ENCODE peak calls at places on chromosomes 11 and 22, in six cellular contexts. One of them, this sample, is unnamed. For H3K27me3, the result is how much of the 10 kb centered on the place peaks cover.

GRCh38 chr22:30754971-30755759 is 60.5 kb downstream of the OSBP2 start:
- DNase-seq in testis: peak
- DNase-seq in gastrocnemius medialis: peak
- DNase-seq in BE2C: peak
- DNase-seq in Caco-2: peak
- DNase-seq in fibroblast of lung: peak
- DNase-seq in this sample: no peak

GRCh38 chr11:29328961-29329441 is 687.8 kb downstream of the KCNA4 start:
- DNase-seq in testis: peak
- DNase-seq in gastrocnemius medialis: no peak
- DNase-seq in BE2C: no peak
- DNase-seq in fibroblast of lung: peak
- DNase-seq in Caco-2: peak
- DNase-seq in this sample: no peak

GRCh38 chr11:87298155-87298554 is 260.4 kb downstream of the TMEM135 start:
- DNase-seq in Caco-2: no peak
- DNase-seq in BE2C: no peak
- DNase-seq in fibroblast of lung: no peak
- DNase-seq in testis: no peak
- DNase-seq in gastrocnemius medialis: no peak
- DNase-seq in this sample: no peak

GRCh38 chr11:33515347-33515746 is 185.3 kb downstream of the C11orf91 start:
- DNase-seq in fibroblast of lung: peak
- DNase-seq in BE2C: no peak
- DNase-seq in gastrocnemius medialis: peak
- DNase-seq in testis: no peak
- DNase-seq in Caco-2: no peak
- DNase-seq in this sample: no peak

GRCh38 chr11:116698080-116698479 is 74.7 kb downstream of the BUD13 start:
- DNase-seq in fibroblast of lung: no peak
- DNase-seq in Caco-2: no peak
- DNase-seq in gastrocnemius medialis: no peak
- DNase-seq in testis: no peak
- DNase-seq in BE2C: no peak
- DNase-seq in this sample: peak

GRCh38 chr11:65506770-65507485 is 8.1 kb downstream of the MALAT1 start:
- DNase-seq in BE2C: no peak
- DNase-seq in Caco-2: peak
- DNase-seq in fibroblast of lung: no peak
- DNase-seq in testis: no peak
- DNase-seq in gastrocnemius medialis: no peak
- DNase-seq in this sample: no peak

GRCh38 chr11:83195176-83195531 is 1.6 kb downstream of the ANKRD42 start:
- DNase-seq in gastrocnemius medialis: no peak
- DNase-seq in testis: no peak
- DNase-seq in fibroblast of lung: peak
- DNase-seq in BE2C: no peak
- DNase-seq in Caco-2: peak
- DNase-seq in this sample: no peak

GRCh38 chr22:48147831-48148230 is 1385.4 kb downstream of the TBC1D22A start:
- DNase-seq in fibroblast of lung: no peak
- DNase-seq in Caco-2: no peak
- DNase-seq in testis: no peak
- DNase-seq in BE2C: no peak
- DNase-seq in gastrocnemius medialis: no peak
- DNase-seq in this sample: no peak

GRCh38 chr11:82927264-82927880 is 25.8 kb downstream of the DDIAS start:
- DNase-seq in testis: no peak
- DNase-seq in gastrocnemius medialis: no peak
- DNase-seq in Caco-2: peak
- DNase-seq in BE2C: peak
- DNase-seq in fibroblast of lung: peak
- DNase-seq in this sample: no peak

GRCh38 chr11:127308291-127308690 is 307.7 kb upstream of the KIRREL3 start:
- DNase-seq in fibroblast of lung: no peak
- DNase-seq in gastrocnemius medialis: no peak
- DNase-seq in BE2C: no peak
- DNase-seq in testis: no peak
- DNase-seq in Caco-2: no peak
- DNase-seq in this sample: no peak

GRCh38 chr11:128500488-128500887 is 86.9 kb downstream of the ETS1 start:
- DNase-seq in gastrocnemius medialis: no peak
- DNase-seq in fibroblast of lung: peak
- DNase-seq in testis: no peak
- DNase-seq in BE2C: no peak
- DNase-seq in Caco-2: no peak
- DNase-seq in this sample: no peak

GRCh38 chr11:12842933-12843636 is 166.0 kb upstream of the RASSF10 start:
- DNase-seq in fibroblast of lung: peak
- DNase-seq in gastrocnemius medialis: no peak
- DNase-seq in testis: no peak
- DNase-seq in Caco-2: no peak
- DNase-seq in BE2C: peak
- DNase-seq in this sample: no peak

GRCh38 chr11:88544656-88545280 is 207.2 kb upstream of the CTSC start:
- DNase-seq in testis: no peak
- DNase-seq in gastrocnemius medialis: no peak
- DNase-seq in BE2C: no peak
- DNase-seq in fibroblast of lung: no peak
- DNase-seq in Caco-2: no peak
- DNase-seq in this sample: no peak

GRCh38 chr11:35346472-35347136 is 72.8 kb downstream of the SLC1A2 start:
- DNase-seq in BE2C: no peak
- DNase-seq in fibroblast of lung: no peak
- DNase-seq in testis: no peak
- DNase-seq in gastrocnemius medialis: no peak
- DNase-seq in Caco-2: no peak
- DNase-seq in this sample: no peak

GRCh38 chr11:111500481-111500880 is 11.7 kb downstream of the BTG4 start:
- DNase-seq in fibroblast of lung: no peak
- DNase-seq in testis: no peak
- DNase-seq in BE2C: no peak
- DNase-seq in Caco-2: no peak
- DNase-seq in gastrocnemius medialis: no peak
- DNase-seq in this sample: no peak

GRCh38 chr11:34501500-34501899 is 12.1 kb downstream of the ELF5 start:
- DNase-seq in fibroblast of lung: peak
- DNase-seq in Caco-2: peak
- DNase-seq in BE2C: no peak
- DNase-seq in gastrocnemius medialis: no peak
- DNase-seq in testis: no peak
- DNase-seq in this sample: no peak

GRCh38 chr11:8566613-8567210 is 27.3 kb downstream of the STK33 start:
- DNase-seq in fibroblast of lung: peak
- DNase-seq in Caco-2: peak
- DNase-seq in BE2C: no peak
- DNase-seq in gastrocnemius medialis: no peak
- DNase-seq in testis: no peak
- DNase-seq in this sample: no peak

GRCh38 chr11:62665075-62665629 is at the start of the genes C11orf98 and CSKMT:
- DNase-seq in fibroblast of lung: peak
- DNase-seq in BE2C: peak
- DNase-seq in gastrocnemius medialis: peak
- DNase-seq in Caco-2: peak
- DNase-seq in testis: peak
- DNase-seq in this sample: peak

GRCh38 chr11:2166091-2166851 is 5.3 kb upstream of the INS start:
- DNase-seq in gastrocnemius medialis: no peak
- DNase-seq in fibroblast of lung: peak
- DNase-seq in testis: peak
- DNase-seq in Caco-2: peak
- DNase-seq in BE2C: peak
- DNase-seq in this sample: no peak

GRCh38 chr11:45662665-45663485 is 2.5 kb downstream of the CHST1 start:
- DNase-seq in gastrocnemius medialis: no peak
- DNase-seq in Caco-2: no peak
- DNase-seq in BE2C: no peak
- DNase-seq in testis: no peak
- DNase-seq in fibroblast of lung: peak
- DNase-seq in this sample: peak

GRCh38 chr11:119066481-119066880 is 1.1 kb upstream of the VPS11 start:
- DNase-seq in BE2C: no peak
- DNase-seq in fibroblast of lung: no peak
- DNase-seq in gastrocnemius medialis: no peak
- DNase-seq in testis: no peak
- DNase-seq in Caco-2: no peak
- DNase-seq in this sample: no peak

GRCh38 chr11:120346233-120346632 is 10.0 kb downstream of the ARHGEF12 start:
- DNase-seq in testis: no peak
- DNase-seq in BE2C: no peak
- DNase-seq in Caco-2: no peak
- DNase-seq in gastrocnemius medialis: peak
- DNase-seq in fibroblast of lung: no peak
- DNase-seq in this sample: no peak

GRCh38 chr11:68402355-68403031 is 58.1 kb upstream of the PPP6R3 start:
- DNase-seq in testis: no peak
- DNase-seq in gastrocnemius medialis: no peak
- DNase-seq in fibroblast of lung: no peak
- DNase-seq in Caco-2: peak
- DNase-seq in BE2C: peak
- DNase-seq in this sample: no peak

GRCh38 chr11:68432874-68433273 is 27.7 kb upstream of the PPP6R3 start:
- DNase-seq in testis: no peak
- DNase-seq in BE2C: no peak
- DNase-seq in fibroblast of lung: no peak
- DNase-seq in gastrocnemius medialis: no peak
- DNase-seq in Caco-2: no peak
- DNase-seq in this sample: no peak

GRCh38 chr11:73391665-73392064 is 15.5 kb downstream of the RELT start:
- DNase-seq in BE2C: no peak
- DNase-seq in gastrocnemius medialis: no peak
- DNase-seq in testis: no peak
- DNase-seq in Caco-2: no peak
- DNase-seq in fibroblast of lung: no peak
- DNase-seq in this sample: no peak

GRCh38 chr22:30235687-30236170 is 10.8 kb downstream of the LIF start:
- DNase-seq in fibroblast of lung: peak
- DNase-seq in testis: no peak
- DNase-seq in Caco-2: peak
- DNase-seq in gastrocnemius medialis: no peak
- DNase-seq in BE2C: no peak
- DNase-seq in this sample: no peak

GRCh38 chr22:17974703-17975372 is 49.5 kb downstream of the MICAL3 start:
- DNase-seq in Caco-2: no peak
- DNase-seq in fibroblast of lung: no peak
- DNase-seq in gastrocnemius medialis: no peak
- DNase-seq in BE2C: no peak
- DNase-seq in testis: no peak
- DNase-seq in this sample: no peak

GRCh38 chr22:50141462-50141861 is 29.1 kb upstream of the PANX2 start:
- DNase-seq in fibroblast of lung: no peak
- DNase-seq in testis: no peak
- DNase-seq in BE2C: no peak
- DNase-seq in gastrocnemius medialis: no peak
- DNase-seq in Caco-2: no peak
- DNase-seq in this sample: no peak
- H3K27me3 ChIP-seq in fibroblast of lung: under half
- H3K27me3 ChIP-seq in testis: under half
- H3K27me3 ChIP-seq in BE2C: under half
- H3K27me3 ChIP-seq in gastrocnemius medialis: under half
- H3K27me3 ChIP-seq in Caco-2: under half
- H3K27me3 ChIP-seq in this sample: under half

GRCh38 chr22:22193923-22194322 is 50.7 kb upstream of the VPREB1 start:
- DNase-seq in gastrocnemius medialis: no peak
- DNase-seq in testis: no peak
- DNase-seq in Caco-2: no peak
- DNase-seq in BE2C: no peak
- DNase-seq in fibroblast of lung: no peak
- DNase-seq in this sample: no peak

GRCh38 chr22:22194931-22195264 is 49.7 kb upstream of the VPREB1 start:
- DNase-seq in testis: no peak
- DNase-seq in gastrocnemius medialis: no peak
- DNase-seq in fibroblast of lung: no peak
- DNase-seq in BE2C: no peak
- DNase-seq in Caco-2: no peak
- DNase-seq in this sample: no peak

GRCh38 chr22:22196018-22196533 is 48.5 kb upstream of the VPREB1 start:
- DNase-seq in BE2C: no peak
- DNase-seq in gastrocnemius medialis: no peak
- DNase-seq in testis: no peak
- DNase-seq in fibroblast of lung: no peak
- DNase-seq in Caco-2: no peak
- DNase-seq in this sample: no peak

GRCh38 chr22:22196833-22197477 is 47.6 kb upstream of the VPREB1 start:
- DNase-seq in Caco-2: no peak
- DNase-seq in testis: no peak
- DNase-seq in BE2C: no peak
- DNase-seq in gastrocnemius medialis: no peak
- DNase-seq in fibroblast of lung: no peak
- DNase-seq in this sample: no peak

GRCh38 chr22:22195265-22196017 is 49.1 kb upstream of the VPREB1 start:
- DNase-seq in fibroblast of lung: peak
- DNase-seq in testis: peak
- DNase-seq in BE2C: peak
- DNase-seq in gastrocnemius medialis: no peak
- DNase-seq in Caco-2: peak
- DNase-seq in this sample: no peak
- TF ChIP-seq CTCF in fibroblast of lung: peak
- TF ChIP-seq CTCF in testis: peak
- TF ChIP-seq CTCF in BE2C: peak
- TF ChIP-seq CTCF in gastrocnemius medialis: peak
- TF ChIP-seq CTCF in Caco-2: peak
- TF ChIP-seq CTCF in this sample: peak

GRCh38 chr22:44411226-44412135 is 86.6 kb downstream of the RTL6 start:
- DNase-seq in BE2C: no peak
- DNase-seq in testis: no peak
- DNase-seq in fibroblast of lung: no peak
- DNase-seq in Caco-2: no peak
- DNase-seq in gastrocnemius medialis: no peak
- DNase-seq in this sample: peak

GRCh38 chr22:44410396-44411056 is 87.5 kb downstream of the RTL6 start:
- DNase-seq in Caco-2: no peak
- DNase-seq in gastrocnemius medialis: no peak
- DNase-seq in testis: no peak
- DNase-seq in fibroblast of lung: no peak
- DNase-seq in BE2C: no peak
- DNase-seq in this sample: no peak

GRCh38 chr22:44409691-44410316 is 88.2 kb downstream of the RTL6 start:
- DNase-seq in Caco-2: no peak
- DNase-seq in fibroblast of lung: no peak
- DNase-seq in testis: no peak
- DNase-seq in gastrocnemius medialis: no peak
- DNase-seq in BE2C: no peak
- DNase-seq in this sample: peak

GRCh38 chr22:44412136-44412731 is 85.8 kb downstream of the RTL6 start:
- DNase-seq in BE2C: no peak
- DNase-seq in Caco-2: no peak
- DNase-seq in fibroblast of lung: no peak
- DNase-seq in gastrocnemius medialis: no peak
- DNase-seq in testis: no peak
- DNase-seq in this sample: no peak

GRCh38 chr22:44413211-44413610 is 84.8 kb downstream of the RTL6 start:
- DNase-seq in gastrocnemius medialis: no peak
- DNase-seq in BE2C: no peak
- DNase-seq in Caco-2: no peak
- DNase-seq in fibroblast of lung: no peak
- DNase-seq in testis: no peak
- DNase-seq in this sample: no peak
- H3K27me3 ChIP-seq in gastrocnemius medialis: under half
- H3K27me3 ChIP-seq in BE2C: under half
- H3K27me3 ChIP-seq in Caco-2: under half
- H3K27me3 ChIP-seq in fibroblast of lung: under half
- H3K27me3 ChIP-seq in testis: under half
- H3K27me3 ChIP-seq in this sample: under half

GRCh38 chr11:125918140-125918840 is 14.0 kb downstream of the DDX25 start:
- DNase-seq in BE2C: no peak
- DNase-seq in gastrocnemius medialis: no peak
- DNase-seq in testis: no peak
- DNase-seq in fibroblast of lung: no peak
- DNase-seq in Caco-2: no peak
- DNase-seq in this sample: no peak
- TF ChIP-seq CTCF in BE2C: no peak
- TF ChIP-seq CTCF in gastrocnemius medialis: no peak
- TF ChIP-seq CTCF in testis: no peak
- TF ChIP-seq CTCF in fibroblast of lung: no peak
- TF ChIP-seq CTCF in Caco-2: no peak
- TF ChIP-seq CTCF in this sample: no peak